ENCODE peak calls at places on chromosomes 3 and 15, in six cellular contexts. J is H9, R is IMR-90, Z is neuronal stem cell, X is mesenchymal stem cell, A is H1. D is an unnamed sample.

GRCh38 chr3:172357850-172358754 is 90.2 kb downstream of the GHSR start:
- DNase-seq in A (no peak), X (no peak), R (peak; percentile 24), Z (no peak), J (no peak), D (no peak)

GRCh38 chr3:56303508-56303907 is 164.8 kb downstream of the ERC2 start:
- DNase-seq in A (peak; percentile 61), X (peak; percentile 66), Z (peak; percentile 74), R (peak; percentile 36), J (peak; percentile 79), D (peak; percentile 40)

GRCh38 chr3:55746808-55747413 is 259.8 kb upstream of the WNT5A start:
- DNase-seq in X (peak; percentile 25), Z (no peak), J (no peak), A (no peak), R (peak; percentile 17), D (no peak)

GRCh38 chr3:127312818-127313217 is 25.0 kb upstream of the PRR20G start:
- DNase-seq in J (no peak), R (no peak), A (no peak), X (no peak), Z (no peak), D (no peak)

GRCh38 chr15:83613146-83613635 is 40.7 kb upstream of the ADAMTSL3 start:
- DNase-seq in A (no peak), R (no peak), X (no peak), J (no peak), Z (no peak), D (no peak)

GRCh38 chr15:71780349-71780976 is 29.9 kb upstream of the NR2E3 start:
- DNase-seq in Z (peak; percentile 41), R (peak; percentile 66), J (peak; percentile 79), X (peak; percentile 75), A (no peak), D (peak; percentile 68)

GRCh38 chr3:190209533-190209932 is 88.8 kb upstream of the P3H2 start:
- DNase-seq in A (no peak), R (no peak), Z (no peak), J (no peak), X (no peak), D (no peak)

GRCh38 chr15:54289590-54290136 is 311.4 kb downstream of the UNC13C start:
- DNase-seq in A (no peak), R (no peak), J (no peak), X (no peak), Z (no peak), D (no peak)

GRCh38 chr15:76253851-76254440 is 57.3 kb downstream of the ETFA start:
- DNase-seq in R (no peak), Z (no peak), J (peak; percentile 67), X (no peak), A (no peak), D (no peak)

GRCh38 chr3:42507252-42507651 is 4.8 kb downstream of the VIPR1 start:
- DNase-seq in A (no peak), Z (no peak), R (no peak), X (no peak), J (peak; percentile 61), D (peak; percentile 8)

GRCh38 chr15:67833504-67834248 is 6.2 kb downstream of the RNU6-1 start:
- DNase-seq in A (peak; percentile 80), Z (no peak), X (peak; percentile 50), R (no peak), J (peak; percentile 81), D (no peak)

GRCh38 chr3:157429703-157430102 is 6.9 kb upstream of the PTX3 start:
- DNase-seq in A (no peak), Z (no peak), J (no peak), R (peak; percentile 51), X (peak; percentile 33), D (no peak)

GRCh38 chr3:46667061-46667621 is 26.3 kb downstream of the ALS2CL start:
- DNase-seq in A (peak; percentile 39), R (no peak), J (peak; percentile 18), Z (no peak), X (no peak), D (no peak)

GRCh38 chr3:17473761-17474160 is 268.7 kb downstream of the TBC1D5 start:
- DNase-seq in A (no peak), R (peak; percentile 23), Z (no peak), J (no peak), X (peak; percentile 17), D (no peak)

GRCh38 chr15:41848595-41848994 is 9.9 kb downstream of the PLA2G4B start:
- DNase-seq in J (no peak), R (peak; percentile 65), X (no peak), A (no peak), Z (no peak), D (no peak)

GRCh38 chr3:187739125-187739560 is 6.1 kb downstream of the BCL6 start:
- DNase-seq in Z (peak; percentile 49), X (no peak), J (no peak), A (peak; percentile 76), R (no peak), D (no peak)

GRCh38 chr3:48215019-48215418 is 8.3 kb upstream of the CAMP start:
- DNase-seq in Z (no peak), A (no peak), R (no peak), X (no peak), J (no peak), D (no peak)

GRCh38 chr3:98812851-98813374 is 49.8 kb downstream of the ST3GAL6 start:
- DNase-seq in X (peak; percentile 56), R (peak; percentile 50), Z (no peak), J (no peak), A (no peak), D (peak; percentile 66)

GRCh38 chr15:44215594-44215993 is 20.5 kb upstream of the FRMD5 start:
- DNase-seq in R (peak; percentile 90), J (no peak), Z (no peak), A (no peak), X (peak; percentile 47), D (no peak)

GRCh38 chr3:179113903-179114302 is 34.3 kb upstream of the PIK3CA start:
- DNase-seq in A (no peak), R (peak; percentile 79), Z (no peak), X (peak; percentile 40), J (no peak), D (no peak)

GRCh38 chr3:39848365-39848764 is 39.0 kb downstream of the MYRIP start:
- DNase-seq in Z (no peak), J (no peak), R (no peak), A (no peak), X (no peak), D (no peak)

GRCh38 chr15:99467861-99468460 is 97.8 kb upstream of the MEF2A start:
- DNase-seq in Z (no peak), R (peak; percentile 31), J (no peak), A (no peak), X (no peak), D (no peak)

DNA sequence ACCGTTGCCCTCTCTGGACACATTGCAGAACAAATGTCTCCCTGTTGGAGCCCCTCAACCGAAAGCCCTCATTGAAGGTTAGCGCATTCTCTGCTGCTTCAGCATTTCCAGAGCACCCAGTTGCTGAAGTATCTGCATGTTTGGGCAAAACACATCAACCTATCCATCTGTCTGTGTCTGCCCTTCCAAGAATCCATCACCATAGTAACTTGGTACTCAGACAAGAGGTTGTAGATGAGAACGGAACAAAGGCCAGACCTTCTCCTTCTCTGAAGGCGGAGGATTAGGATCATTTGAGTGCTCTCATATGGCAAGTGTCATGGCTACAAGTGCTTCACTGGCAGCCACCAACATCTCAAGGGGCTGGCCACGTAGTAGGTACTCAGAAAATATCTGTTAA is 23.1 kb upstream of the RHO start:
- DNase-seq in J (no peak), R (no peak), Z (no peak), A (no peak), X (no peak), D (no peak)
- H2AFZ ChIP-seq in J (no peak overlapping the region), R (no peak overlapping the region), Z (no peak overlapping the region), A (no peak overlapping the region), X (no peak overlapping the region), D (no peak overlapping the region)

DNA sequence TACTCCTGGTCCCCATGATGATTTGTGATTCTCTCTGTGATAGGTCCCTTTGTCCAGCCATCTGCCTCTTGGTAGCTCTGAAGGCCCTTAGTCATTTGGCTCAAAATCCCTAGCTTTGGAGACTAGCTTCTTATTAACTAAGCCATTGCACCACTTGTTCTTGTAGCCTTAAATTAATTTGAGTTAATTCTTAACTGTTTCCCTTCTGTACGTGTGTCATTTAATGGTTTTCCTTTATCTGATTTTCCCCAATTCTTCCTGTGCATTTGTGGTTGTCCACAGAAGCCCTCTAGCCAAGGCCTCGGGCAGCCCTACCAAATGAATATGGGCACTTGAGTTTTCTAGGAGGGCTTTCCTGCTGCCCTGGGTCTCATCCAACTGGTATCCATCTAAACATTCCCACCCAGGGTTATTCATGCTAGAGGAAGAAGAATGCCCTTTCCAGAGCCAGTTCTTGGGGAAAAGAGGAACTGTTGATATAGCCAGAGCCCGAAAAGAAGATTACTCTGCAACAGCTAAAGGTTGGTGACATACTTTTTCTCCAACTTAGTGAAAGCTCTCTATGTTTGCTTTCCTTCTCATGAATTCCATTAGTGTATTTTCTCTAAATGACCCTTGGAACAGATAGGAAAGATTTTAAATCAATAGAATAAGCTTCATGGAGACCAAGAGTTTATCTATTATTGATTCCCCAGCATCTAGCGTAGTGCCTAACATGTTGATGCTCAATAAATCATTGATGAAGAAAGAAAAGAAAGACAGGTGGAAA is 44.2 kb upstream of the ZBTB38 start:
- DNase-seq in Z (no peak), R (no peak), X (no peak), A (no peak), J (no peak), D (no peak)
- H3K23ac ChIP-seq in Z (no peak overlapping the region), R (no peak overlapping the region), X (no peak overlapping the region), A (no peak overlapping the region), J (no peak overlapping the region), D (no peak overlapping the region)

GRCh38 chr3:52798978-52799476 is 4.4 kb downstream of the ITIH3 start:
- DNase-seq in X (peak; percentile 6), J (peak; percentile 79), Z (no peak), A (peak; percentile 87), R (no peak), D (peak; percentile 96)

GRCh38 chr3:52805270-52806039 is 10.9 kb downstream of the ITIH3 start:
- DNase-seq in R (no peak), Z (no peak), X (no peak), A (no peak), J (no peak), D (no peak)

GRCh38 chr3:52798376-52798977 is 3.9 kb downstream of the ITIH3 start:
- DNase-seq in X (no peak), Z (no peak), J (no peak), A (no peak), R (no peak), D (no peak)

GRCh38 chr3:52800079-52800478 is 5.5 kb downstream of the ITIH3 start:
- DNase-seq in Z (no peak), X (no peak), A (no peak), J (no peak), R (no peak), D (no peak)

GRCh38 chr3:52801839-52802238 is 7.2 kb downstream of the ITIH3 start:
- DNase-seq in A (no peak), J (no peak), R (no peak), X (no peak), Z (no peak), D (no peak)
- H2AFZ ChIP-seq in A (no peak overlapping the region), J (no peak overlapping the region), R (peak overlapping the region; percentile 66), X (no peak overlapping the region), Z (no peak overlapping the region), D (no peak overlapping the region)

GRCh38 chr3:6099458-6100137 is 761.3 kb upstream of the GRM7 start:
- DNase-seq in R (no peak), Z (no peak), X (no peak), J (no peak), A (no peak), D (no peak)
- H3K23ac ChIP-seq in R (no peak overlapping the region), Z (no peak overlapping the region), X (no peak overlapping the region), J (no peak overlapping the region), A (no peak overlapping the region), D (no peak overlapping the region)

D was measured in trophoblast cell.